ENCODE peak calls at places on chromosomes 1 and 21, in four cellular contexts. J, M, V and U are unnamed samples.

GRCh38 chr1:237799762-237800474 is 90.8 kb downstream of the ZP4 start:
- DNase-seq in J (peak), M (no peak), V (peak), U (no peak)

GRCh38 chr1:237249120-237249519 is 207.1 kb downstream of the RYR2 start:
- DNase-seq in J (no peak), M (no peak), V (no peak), U (no peak)

GRCh38 chr1:201885531-201886075 is 3.1 kb upstream of the SHISA4 start:
- DNase-seq in J (no peak), M (no peak), V (peak), U (no peak)

GRCh38 chr1:174284052-174284451 is 124.7 kb downstream of the RABGAP1L start:
- DNase-seq in J (no peak), M (no peak), V (no peak), U (no peak)

GRCh38 chr1:84365225-84366221 is 32.8 kb upstream of the DNASE2B start:
- DNase-seq in J (peak), M (peak), V (peak), U (no peak)

GRCh38 chr1:22123071-22123390 is 19.9 kb downstream of the WNT4 start:
- DNase-seq in J (no peak), M (no peak), V (no peak), U (no peak)

GRCh38 chr1:910311-910880 is 13.3 kb upstream of the SAMD11 start:
- DNase-seq in J (peak), M (no peak), V (no peak), U (peak)

GRCh38 chr1:54493608-54494007 is 54.4 kb upstream of the ACOT11 start:
- DNase-seq in J (no peak), M (no peak), V (peak), U (no peak)

GRCh38 chr1:168513656-168514404 is 30.0 kb downstream of the XCL2 start:
- DNase-seq in J (no peak), M (no peak), V (no peak), U (no peak)

GRCh38 chr1:40987439-40988276 is 8.2 kb downstream of the CTPS1 start:
- DNase-seq in J (no peak), M (no peak), V (no peak), U (no peak)

GRCh38 chr1:246828818-246829217 is 102.9 kb downstream of the AHCTF1 start:
- DNase-seq in J (no peak), M (no peak), V (no peak), U (no peak)

GRCh38 chr1:24186993-24187790 is at the start of gene IFNLR1:
- DNase-seq in J (peak), M (no peak), V (peak), U (no peak)

GRCh38 chr21:42737969-42738590 is 84.7 kb downstream of the PDE9A start:
- DNase-seq in J (no peak), M (no peak), V (no peak), U (no peak)

GRCh38 chr1:192639607-192640368 is 3.8 kb downstream of the RGS13 start:
- DNase-seq in J (no peak), M (no peak), V (peak), U (no peak)

GRCh38 chr1:31790641-31791091 is 25.2 kb downstream of the SPOCD1 start:
- DNase-seq in J (no peak), M (no peak), V (no peak), U (no peak)

GRCh38 chr21:46128106-46128982 is 27.0 kb downstream of the FTCD start:
- DNase-seq in J (no peak), M (no peak), V (no peak), U (no peak)

GRCh38 chr1:8169364-8170058 is 143.4 kb upstream of the ERRFI1 start:
- DNase-seq in J (peak), M (peak), V (peak), U (peak)

GRCh38 chr1:1990222-1990621 is 13.4 kb downstream of the CFAP74 start:
- DNase-seq in J (no peak), M (no peak), V (no peak), U (peak)

GRCh38 chr1:60132985-60133673 is 59.6 kb upstream of the C1orf87 start:
- DNase-seq in J (no peak), M (peak), V (no peak), U (no peak)

GRCh38 chr1:45221716-45222115 is 15.3 kb upstream of the ZSWIM5 start:
- DNase-seq in J (no peak), M (no peak), V (peak), U (no peak)

GRCh38 chr1:15616704-15617172 is 520 bp upstream of the DDI2 start:
- DNase-seq in J (peak), M (no peak), V (no peak), U (no peak)

GRCh38 chr1:211352985-211353515 is 26.4 kb downstream of the TRAF5 start:
- DNase-seq in J (peak), M (no peak), V (peak), U (no peak)

GRCh38 chr21:42311816-42312625 is 3.2 kb downstream of the TFF3 start:
- DNase-seq in J (no peak), M (no peak), V (no peak), U (no peak)

GRCh38 chr21:31346256-31346821 is 2.3 kb upstream of the TIAM1 start:
- DNase-seq in J (no peak), M (no peak), V (no peak), U (no peak)

GRCh38 chr1:225260319-225260718 is 167.5 kb downstream of the LBR start:
- DNase-seq in J (no peak), M (no peak), V (no peak), U (no peak)

GRCh38 chr21:30436986-30437385 is 3.1 kb upstream of the KRTAP15-1 start:
- DNase-seq in J (no peak), M (no peak), V (no peak), U (no peak)

GRCh38 chr1:172956871-172957270 is 93.9 kb downstream of the TNFSF18 start:
- DNase-seq in J (no peak), M (no peak), V (no peak), U (no peak)

GRCh38 chr1:67716800-67717199 is 31.8 kb downstream of the GADD45A start:
- DNase-seq in J (peak), M (no peak), V (peak), U (no peak)

GRCh38 chr1:156438278-156438987 is 62.1 kb downstream of the MEF2D start:
- DNase-seq in J (no peak), M (no peak), V (no peak), U (no peak)
- H3K4me3 ChIP-seq in J (no peak), M (no peak), V (no peak), U (no peak)

GRCh38 chr1:88061830-88062177 is 622.3 kb upstream of the PKN2 start:
- DNase-seq in J (no peak), M (no peak), V (no peak), U (no peak)
- H3K4me3 ChIP-seq in J (no peak), M (no peak), V (no peak), U (no peak)

GRCh38 chr1:188129856-188130838 is 1301.4 kb downstream of the PLA2G4A start:
- DNase-seq in J (no peak), M (no peak), V (no peak), U (no peak)
- H3K4me3 ChIP-seq in J (no peak), M (no peak), V (no peak), U (no peak)

GRCh38 chr1:47023268-47024137 is at the start of gene CYP4X1:
- DNase-seq in J (peak), M (no peak), V (no peak), U (no peak)
- H3K4me3 ChIP-seq in J (peak), M (no peak), V (peak), U (peak)

DNA sequence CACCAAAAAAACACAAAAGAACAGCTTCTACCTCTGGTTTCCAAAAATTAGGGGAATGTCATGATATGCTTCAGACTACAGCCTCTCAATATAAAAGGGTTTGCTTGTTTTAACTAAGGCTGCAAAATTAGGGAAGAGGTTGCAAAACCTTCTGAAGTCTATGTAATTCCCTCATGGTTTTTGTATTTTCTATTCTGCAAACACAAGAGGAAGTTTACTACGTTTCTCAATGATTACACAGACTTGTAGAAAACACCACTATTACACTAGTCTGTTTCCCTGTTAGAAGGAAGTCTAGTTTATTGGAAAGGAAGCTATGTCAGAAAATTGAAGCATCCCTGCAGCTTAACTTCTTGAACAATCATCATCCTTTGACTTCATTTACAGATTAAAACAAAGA is 229.7 kb upstream of the FMN2 start:
- DNase-seq in J (no peak), M (no peak), V (no peak), U (no peak)
- H3K4me3 ChIP-seq in J (no peak), M (no peak), V (no peak), U (no peak)